ENCODE peak calls at places on chromosomes 13 and 19, in eight cellular contexts. Y is pancreas, K is germinal center, X is NCI-H1105, D is left kidney, I is astrocyte of the spinal cord, L is iPS-NIHi11, Q is fibroblast of the aortic adventitia. J is an unnamed sample.

GRCh38 chr19:40724848-40725247 is 7.9 kb downstream of the ITPKC start:
- DNase-seq in K (no peak), X (no peak), Q (no peak), L (no peak), Y (no peak), I (no peak), D (no peak), J (no peak)

GRCh38 chr13:113086991-113087922 is 18.3 kb upstream of the F7 start:
- DNase-seq in Y (peak), L (no peak), X (no peak), K (no peak), D (peak), I (no peak), Q (no peak), J (no peak)

GRCh38 chr13:36282818-36283432 is 14.7 kb downstream of the CCDC169 start:
- DNase-seq in D (peak), Y (no peak), X (peak), L (peak), I (peak), Q (peak), K (no peak), J (peak)

GRCh38 chr19:3968556-3969434 is 2.1 kb downstream of the DAPK3 start:
- DNase-seq in L (peak), K (no peak), Q (peak), D (peak), I (peak), X (no peak), Y (peak), J (peak)

GRCh38 chr19:58558623-58559274 is 338 bp upstream of the UBE2M start:
- DNase-seq in I (peak), D (peak), X (no peak), Y (peak), K (peak), Q (peak), L (peak), J (peak)

GRCh38 chr19:15091918-15092753 is 10.1 kb downstream of the OR1I1 start:
- DNase-seq in D (peak), Q (peak), I (peak), Y (peak), K (no peak), X (peak), L (peak), J (peak)

GRCh38 chr13:27562457-27562856 is 57.9 kb downstream of the LNX2 start:
- DNase-seq in Q (no peak), X (no peak), K (no peak), D (no peak), I (no peak), L (no peak), Y (no peak), J (no peak)

GRCh38 chr19:3097442-3097871 is 3.3 kb downstream of the GNA11 start:
- DNase-seq in Q (no peak), X (no peak), K (no peak), D (no peak), Y (peak), L (no peak), I (no peak), J (no peak)

GRCh38 chr13:41462427-41462826 is 5.1 kb downstream of the RGCC start:
- DNase-seq in X (no peak), L (no peak), I (no peak), K (no peak), Y (no peak), D (no peak), Q (no peak), J (no peak)

GRCh38 chr19:30253581-30253996 is 118.6 kb upstream of the ZNF536 start:
- DNase-seq in D (peak), I (no peak), K (no peak), Q (no peak), Y (no peak), L (no peak), X (no peak), J (no peak)

GRCh38 chr19:1538978-1539377 is 15.1 kb downstream of the PLK5 start:
- DNase-seq in X (no peak), K (no peak), Y (no peak), L (no peak), D (no peak), I (no peak), Q (no peak), J (peak)

GRCh38 chr13:75906315-75906714 is 270.2 kb downstream of the LMO7 start:
- DNase-seq in Y (no peak), K (no peak), D (no peak), I (no peak), X (no peak), L (no peak), Q (no peak), J (no peak)

GRCh38 chr19:49335071-49335783 is at the start of gene CD37:
- DNase-seq in D (no peak), I (no peak), L (no peak), Y (no peak), K (peak), X (no peak), Q (no peak), J (no peak)

GRCh38 chr19:12126707-12127106 is 13.4 kb downstream of the ZNF20 start:
- DNase-seq in I (no peak), D (peak), Q (peak), Y (no peak), X (no peak), K (peak), L (peak), J (no peak)

GRCh38 chr19:53772943-53773342 is 51.2 kb downstream of the NLRP12 start:
- DNase-seq in X (peak), Y (no peak), K (peak), D (peak), I (peak), L (peak), Q (peak), J (peak)

GRCh38 chr13:88701551-88701950 is 1030.4 kb downstream of the SLITRK5 start:
- DNase-seq in X (no peak), Y (no peak), I (no peak), K (no peak), Q (no peak), D (no peak), L (no peak), J (no peak)

GRCh38 chr19:14369399-14370168 is 11.7 kb upstream of the ADGRE5 start:
- DNase-seq in D (no peak), Q (peak), I (peak), X (no peak), Y (no peak), K (no peak), L (no peak), J (peak)

GRCh38 chr13:23570931-23571330 is 719 bp downstream of the TNFRSF19 start:
- DNase-seq in Q (no peak), Y (no peak), L (no peak), D (peak), X (no peak), I (peak), K (no peak), J (peak)

GRCh38 chr19:16207490-16208025 is 9.8 kb downstream of the AP1M1 start:
- DNase-seq in Y (no peak), I (no peak), K (no peak), Q (no peak), D (no peak), L (no peak), X (no peak), J (no peak)

GRCh38 chr13:60627071-60627686 is 230.2 kb downstream of the TDRD3 start:
- DNase-seq in Y (no peak), D (peak), L (peak), K (peak), Q (peak), I (peak), X (peak), J (peak)

GRCh38 chr19:48997972-48998371 is 4.3 kb downstream of the RUVBL2 start:
- DNase-seq in I (peak), L (peak), X (no peak), K (peak), D (peak), Y (no peak), Q (peak), J (peak)

GRCh38 chr19:10699650-10700335 is 1.4 kb upstream of the QTRT1 start:
- DNase-seq in Q (peak), K (peak), Y (no peak), X (no peak), I (peak), L (peak), D (peak), J (peak)

GRCh38 chr13:39051157-39051556 is 12.9 kb downstream of the NHLRC3 start:
- DNase-seq in Y (no peak), I (peak), L (peak), K (no peak), X (peak), Q (peak), D (peak), J (peak)

GRCh38 chr19:13717194-13717643 is 47.1 kb upstream of the MRI1 start:
- DNase-seq in I (no peak), Y (no peak), Q (peak), X (no peak), D (no peak), L (no peak), K (no peak), J (peak)

GRCh38 chr13:25375727-25376358 is 4.1 kb downstream of the ATP8A2 start:
- DNase-seq in Q (peak), L (peak), X (no peak), I (peak), D (peak), K (peak), Y (no peak), J (peak)

GRCh38 chr19:44702551-44703176 is 3.7 kb downstream of the CEACAM16 start:
- DNase-seq in Y (no peak), L (no peak), D (no peak), I (no peak), K (no peak), Q (no peak), X (no peak), J (no peak)

GRCh38 chr19:38736413-38737280 is 7.6 kb downstream of the CAPN12 start:
- DNase-seq in Y (peak), K (peak), I (peak), Q (no peak), X (peak), D (peak), L (peak), J (peak)

GRCh38 chr13:99526549-99526948 is 25.3 kb downstream of the TM9SF2 start:
- DNase-seq in Q (no peak), Y (no peak), I (no peak), K (no peak), L (peak), X (no peak), D (no peak), J (no peak)

GRCh38 chr13:36207672-36208071 is 6.7 kb downstream of the SOHLH2 start:
- DNase-seq in Y (no peak), D (no peak), K (no peak), I (no peak), Q (peak), L (no peak), X (no peak), J (peak)

GRCh38 chr13:95128045-95128643 is 173.1 kb downstream of the ABCC4 start:
- DNase-seq in D (no peak), L (no peak), Q (peak), Y (no peak), K (no peak), X (peak), I (peak), J (peak)

GRCh38 chr13:85333511-85333910 is 465.7 kb downstream of the SLITRK6 start:
- DNase-seq in I (no peak), D (no peak), L (no peak), Q (no peak), Y (no peak), X (no peak), K (no peak), J (no peak)

GRCh38 chr19:57302020-57302465 is 18.2 kb upstream of the ZNF543 start:
- DNase-seq in I (peak), X (no peak), Q (peak), Y (no peak), L (no peak), K (no peak), D (no peak), J (peak)

GRCh38 chr19:4754248-4754647 is 30.6 kb upstream of the DPP9 start:
- DNase-seq in Q (no peak), L (no peak), I (no peak), K (no peak), X (no peak), Y (no peak), D (peak), J (peak)